ENCODE peak calls at places on chromosomes 11 and 22, in seven cellular contexts. S is upper lobe of right lung, N is right lobe of liver, Z is esophagus squamous epithelium, I is HFF-Myc, L is GM23248, K is NT2/D1. Q is an unnamed sample.

GRCh38 chr11:28793282-28793738 is 685.1 kb downstream of the METTL15 start:
- DNase-seq in S (no peak), N (no peak), Z (no peak), I (no peak), L (no peak), K (peak), Q (no peak)

GRCh38 chr11:46475041-46475925 is 83.7 kb upstream of the CHRM4 start:
- DNase-seq in S (no peak), N (no peak), Z (no peak), I (no peak), L (no peak), K (no peak), Q (no peak)

GRCh38 chr11:19935507-19935906 is 222.9 kb downstream of the NAV2 start:
- DNase-seq in S (no peak), N (no peak), Z (no peak), I (no peak), L (peak), K (peak), Q (no peak)

GRCh38 chr11:68021167-68021787 is 9.2 kb upstream of the NDUFS8 start:
- DNase-seq in S (no peak), N (peak), Z (no peak), I (no peak), L (no peak), K (no peak), Q (peak)

GRCh38 chr11:70711095-70711910 is 313.0 kb downstream of the CTTN start:
- DNase-seq in S (peak), N (no peak), Z (no peak), I (no peak), L (no peak), K (no peak), Q (no peak)

GRCh38 chr11:2205214-2205770 is 33.7 kb upstream of the TH start:
- DNase-seq in S (no peak), N (peak), Z (no peak), I (no peak), L (no peak), K (no peak), Q (no peak)

GRCh38 chr11:96014234-96014633 is 90.3 kb upstream of the MTMR2 start:
- DNase-seq in S (no peak), N (no peak), Z (no peak), I (no peak), L (peak), K (no peak), Q (no peak)

GRCh38 chr11:83292709-83293435 is 6.7 kb upstream of the CCDC90B start:
- DNase-seq in S (no peak), N (no peak), Z (no peak), I (peak), L (peak), K (peak), Q (no peak)

GRCh38 chr11:119863811-119864601 is 135.0 kb upstream of the NECTIN1 start:
- DNase-seq in S (no peak), N (no peak), Z (no peak), I (no peak), L (no peak), K (no peak), Q (peak)

GRCh38 chr11:95577716-95578460 is 211.7 kb downstream of the FAM76B start:
- DNase-seq in S (no peak), N (no peak), Z (no peak), I (peak), L (peak), K (no peak), Q (no peak)

GRCh38 chr11:79344765-79345164 is 96.1 kb downstream of the TENM4 start:
- DNase-seq in S (no peak), N (no peak), Z (no peak), I (no peak), L (no peak), K (no peak), Q (no peak)
- H3K4me3 ChIP-seq in S (no peak), N (no peak), Z (no peak), I (no peak), L (no peak), K (no peak), Q (no peak)

GRCh38 chr11:112289588-112290461 is 29.2 kb upstream of the PLET1 start:
- DNase-seq in S (peak), N (peak), Z (no peak), I (no peak), L (peak), K (peak), Q (peak)
- H3K4me3 ChIP-seq in S (peak), N (peak), Z (peak), I (peak), L (peak), K (peak), Q (peak)

GRCh38 chr22:26715392-26715939 is 58.1 kb downstream of the MIAT start:
- DNase-seq in S (no peak), N (no peak), Z (no peak), I (no peak), L (no peak), K (no peak), Q (no peak)

GRCh38 chr22:26712158-26712557 is 54.8 kb downstream of the MIAT start:
- DNase-seq in S (no peak), N (no peak), Z (no peak), I (no peak), L (no peak), K (no peak), Q (no peak)

GRCh38 chr22:26711205-26711958 is 54.0 kb downstream of the MIAT start:
- DNase-seq in S (no peak), N (no peak), Z (no peak), I (no peak), L (peak), K (no peak), Q (peak)

GRCh38 chr22:26714971-26715370 is 57.6 kb downstream of the MIAT start:
- DNase-seq in S (no peak), N (no peak), Z (no peak), I (no peak), L (no peak), K (no peak), Q (no peak)

DNA sequence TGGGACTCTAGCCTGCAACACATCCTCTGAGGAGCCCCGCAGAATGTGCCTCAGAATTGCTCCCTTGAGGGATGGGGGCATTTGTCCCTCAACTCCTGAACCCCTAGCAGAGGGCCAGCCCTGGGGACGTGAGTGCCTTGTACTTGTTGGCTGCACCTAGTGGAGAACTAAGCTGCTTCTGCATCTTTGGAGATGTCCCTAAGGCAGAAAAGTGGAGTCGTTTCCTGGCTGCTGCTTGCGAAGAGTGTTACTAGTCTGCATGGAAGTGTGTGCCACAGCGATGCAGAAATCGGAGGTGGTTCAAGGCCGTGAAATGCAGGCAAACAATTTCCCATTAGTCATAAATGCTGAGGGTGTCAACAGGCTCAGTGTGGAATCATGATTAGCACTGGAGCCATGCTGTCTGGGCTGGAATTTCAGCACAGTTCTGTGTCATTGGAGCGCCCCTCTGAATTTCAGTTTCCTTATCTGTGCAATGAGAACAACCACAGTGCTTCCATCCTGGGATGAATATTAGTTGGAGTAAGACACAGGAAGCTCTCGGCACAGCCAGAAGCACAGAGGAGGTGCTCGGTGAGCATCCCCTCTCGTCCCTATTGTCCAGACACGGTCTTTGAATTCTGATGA is 56.5 kb downstream of the MIAT start:
- DNase-seq in S (no peak), N (no peak), Z (no peak), I (no peak), L (peak), K (no peak), Q (no peak)
- H3K4me3 ChIP-seq in S (no peak), N (no peak), Z (no peak), I (no peak), L (peak), K (no peak), Q (no peak)

GRCh38 chr22:18048441-18048898 is 24.1 kb upstream of the MICAL3 start:
- DNase-seq in S (peak), N (no peak), Z (no peak), I (no peak), L (peak), K (no peak), Q (no peak)
- H3K4me3 ChIP-seq in S (no peak), N (no peak), Z (no peak), I (peak), L (peak), K (no peak), Q (no peak)

DNA sequence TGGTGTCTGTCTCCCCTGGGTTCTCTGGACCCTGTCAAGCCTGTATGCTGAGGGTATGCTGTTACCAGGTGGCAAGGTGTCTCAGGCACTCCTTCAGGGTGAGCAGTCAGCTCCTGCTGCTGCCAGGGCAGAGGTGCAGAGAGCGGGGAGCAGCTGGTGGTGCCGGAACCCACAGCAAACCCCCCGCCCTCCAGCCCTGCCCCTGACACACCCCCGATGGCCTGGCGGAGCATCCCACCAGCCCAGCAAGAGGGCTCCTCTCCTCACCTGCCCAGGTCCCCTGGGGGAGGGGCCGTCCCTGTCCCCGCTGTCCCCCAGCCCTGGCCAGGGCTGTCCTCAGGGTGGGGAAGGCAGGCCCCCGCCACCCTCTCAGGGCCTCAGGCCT is 12.0 kb upstream of the PIM3 start:
- DNase-seq in S (no peak), N (no peak), Z (no peak), I (no peak), L (no peak), K (no peak), Q (no peak)
- H3K4me3 ChIP-seq in S (peak), N (peak), Z (peak), I (no peak), L (no peak), K (no peak), Q (peak)

GRCh38 chr11:62726156-62727006 is 876 bp downstream of the HNRNPUL2 start:
- DNase-seq in S (no peak), N (peak), Z (no peak), I (no peak), L (no peak), K (no peak), Q (no peak)

GRCh38 chr11:62725686-62726085 is 1.6 kb downstream of the HNRNPUL2 start:
- DNase-seq in S (no peak), N (no peak), Z (no peak), I (no peak), L (peak), K (no peak), Q (no peak)

GRCh38 chr11:62721994-62722393 is 5.3 kb downstream of the HNRNPUL2 start:
- DNase-seq in S (no peak), N (no peak), Z (no peak), I (no peak), L (peak), K (no peak), Q (no peak)

GRCh38 chr11:62727007-62727832 is at the start of gene HNRNPUL2:
- DNase-seq in S (peak), N (peak), Z (peak), I (peak), L (peak), K (peak), Q (peak)

GRCh38 chr11:62724171-62724570 is 3.1 kb downstream of the HNRNPUL2 start:
- DNase-seq in S (no peak), N (no peak), Z (no peak), I (no peak), L (peak), K (no peak), Q (no peak)
- H3K4me3 ChIP-seq in S (peak), N (no peak), Z (no peak), I (peak), L (peak), K (no peak), Q (no peak)

DNA sequence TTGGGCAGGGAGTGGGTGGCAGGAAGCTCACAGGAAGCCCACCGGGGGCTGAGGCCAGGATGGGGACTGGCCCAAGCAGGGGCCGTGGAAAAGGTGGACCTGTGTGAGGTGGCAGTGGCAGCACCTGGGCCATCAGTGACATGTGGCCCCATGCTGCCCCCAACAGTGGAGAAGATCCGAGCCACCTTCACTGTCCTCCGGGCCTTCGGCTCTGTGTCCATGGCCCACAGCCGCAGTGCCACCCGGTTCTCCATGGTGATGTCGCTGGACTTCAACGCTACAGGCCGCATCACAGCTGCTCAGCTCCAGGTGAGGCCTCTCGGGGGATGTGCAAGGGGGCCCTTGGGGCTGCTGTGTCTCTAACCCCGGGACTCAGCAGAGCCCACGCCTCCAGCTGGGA is 37.9 kb downstream of the MYO18B start:
- DNase-seq in S (no peak), N (no peak), Z (no peak), I (no peak), L (no peak), K (no peak), Q (no peak)
- H3K4me3 ChIP-seq in S (no peak), N (no peak), Z (no peak), I (no peak), L (no peak), K (no peak), Q (no peak)

GRCh38 chr22:46240073-46240472 is 10.0 kb downstream of the CDPF1 start:
- DNase-seq in S (no peak), N (no peak), Z (no peak), I (no peak), L (no peak), K (no peak), Q (no peak)

GRCh38 chr22:46240506-46240905 is 9.6 kb downstream of the CDPF1 start:
- DNase-seq in S (no peak), N (no peak), Z (no peak), I (no peak), L (no peak), K (no peak), Q (no peak)

GRCh38 chr22:46238541-46238940 is 11.6 kb downstream of the CDPF1 start:
- DNase-seq in S (no peak), N (no peak), Z (no peak), I (no peak), L (no peak), K (no peak), Q (no peak)

GRCh38 chr22:46240917-46241316 is 9.2 kb downstream of the CDPF1 start:
- DNase-seq in S (no peak), N (peak), Z (no peak), I (no peak), L (no peak), K (no peak), Q (no peak)

DNA sequence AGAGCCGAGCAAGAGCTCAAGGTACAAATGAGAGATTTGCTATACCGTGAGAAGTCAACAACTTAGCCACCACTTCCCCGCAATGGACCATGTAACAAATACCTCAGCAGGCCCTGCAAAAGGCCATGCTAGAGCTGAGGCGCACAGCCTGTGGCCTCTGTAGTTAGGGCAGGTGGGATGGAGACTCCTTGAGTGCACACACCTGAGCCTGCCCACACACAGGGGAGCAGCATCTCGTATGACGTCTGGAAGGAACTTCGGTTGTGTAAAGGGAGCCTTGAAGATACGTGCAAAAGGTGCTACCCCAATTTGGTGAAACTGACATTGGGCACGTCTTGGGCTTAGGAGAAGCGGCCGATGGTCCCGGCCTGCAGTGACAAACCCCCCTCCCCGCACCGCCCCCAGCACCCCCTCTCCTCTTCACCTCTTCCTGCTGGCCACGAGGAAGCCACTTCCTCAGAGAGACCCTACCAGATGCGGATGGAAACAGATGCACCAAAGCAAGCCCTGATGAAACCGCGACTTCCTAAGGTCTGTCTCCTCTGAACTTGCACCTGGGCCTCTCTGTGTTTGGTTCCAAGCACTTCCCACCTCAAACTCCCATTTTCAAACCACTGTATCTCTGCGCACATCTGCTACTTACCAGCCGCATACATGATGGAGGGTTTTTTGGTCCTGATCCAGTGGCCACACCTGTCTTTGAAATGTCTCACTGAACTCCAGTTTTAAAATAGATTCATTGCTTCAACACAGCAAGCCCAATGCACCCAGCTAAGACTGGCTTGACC is 10.6 kb downstream of the CDPF1 start:
- DNase-seq in S (no peak), N (no peak), Z (no peak), I (no peak), L (no peak), K (no peak), Q (no peak)
- H3K4me3 ChIP-seq in S (no peak), N (no peak), Z (no peak), I (no peak), L (no peak), K (no peak), Q (no peak)

GRCh38 chr11:12681462-12681861 is 7.2 kb downstream of the TEAD1 start:
- DNase-seq in S (no peak), N (no peak), Z (no peak), I (no peak), L (no peak), K (no peak), Q (no peak)

GRCh38 chr11:12679471-12679870 is 5.2 kb downstream of the TEAD1 start:
- DNase-seq in S (no peak), N (no peak), Z (no peak), I (no peak), L (no peak), K (no peak), Q (no peak)

GRCh38 chr11:12678991-12679390 is 4.8 kb downstream of the TEAD1 start:
- DNase-seq in S (no peak), N (no peak), Z (no peak), I (no peak), L (no peak), K (no peak), Q (no peak)

GRCh38 chr11:12680940-12681258 is 6.7 kb downstream of the TEAD1 start:
- DNase-seq in S (no peak), N (no peak), Z (no peak), I (no peak), L (no peak), K (no peak), Q (no peak)

DNA sequence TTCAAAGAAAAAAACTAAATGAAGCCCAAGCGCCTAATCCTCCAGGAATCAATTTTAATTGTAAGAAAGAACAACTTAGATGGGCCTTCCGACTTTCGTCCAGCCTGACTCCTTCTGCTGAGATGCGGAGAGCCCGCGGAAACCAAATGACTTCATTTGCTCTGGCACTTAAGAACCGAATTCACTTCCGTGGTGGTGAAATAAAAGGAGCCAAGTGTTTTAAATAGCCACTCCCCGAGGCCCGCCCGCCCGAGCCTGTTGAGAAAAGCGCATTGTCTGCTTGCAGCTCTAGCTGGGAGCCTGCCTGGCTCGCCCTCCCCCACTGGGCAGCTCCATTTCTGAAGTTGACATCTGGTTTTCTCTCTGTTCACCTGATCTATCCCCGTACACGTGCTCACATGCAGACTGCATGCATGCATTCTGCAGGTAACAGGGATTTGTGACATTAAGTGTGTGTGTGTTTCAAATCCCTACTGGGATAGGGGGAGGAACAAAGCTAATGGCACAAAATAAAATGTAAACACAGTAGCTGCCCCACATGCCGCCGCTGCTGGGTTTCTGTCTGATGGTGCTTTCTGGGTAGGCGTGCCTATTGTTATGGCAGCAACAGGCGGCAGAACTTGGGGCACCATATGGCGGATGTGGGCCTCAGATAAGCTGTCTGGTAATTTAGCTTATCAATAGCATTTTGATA is 6.2 kb downstream of the TEAD1 start:
- DNase-seq in S (peak), N (no peak), Z (peak), I (peak), L (peak), K (peak), Q (peak)
- H3K4me3 ChIP-seq in S (no peak), N (no peak), Z (no peak), I (peak), L (peak), K (no peak), Q (no peak)

Q was measured in transverse colon.